ENCODE peak calls at places on chromosomes 16 and 17, in eight cellular contexts. H, U, F, G, S, J, N and O are unnamed samples.

GRCh38 chr16:56669005-56669839 is at the start of gene MT1H:
- DNase-seq in H (no peak), U (no peak), F (no peak), G (no peak), S (peak), J (no peak), N (no peak), O (no peak)

GRCh38 chr17:50109207-50109606 is 14.1 kb downstream of the PDK2 start:
- DNase-seq in H (no peak), U (no peak), F (no peak), G (no peak), S (no peak), J (no peak), N (no peak), O (no peak)

GRCh38 chr16:54140788-54141136 is 145.8 kb downstream of the IRX3 start:
- DNase-seq in H (no peak), U (no peak), F (no peak), G (no peak), S (no peak), J (no peak), N (no peak), O (no peak)

GRCh38 chr16:9259914-9260608 is 168.6 kb downstream of the HAPSTR1 start:
- DNase-seq in H (no peak), U (no peak), F (no peak), G (no peak), S (no peak), J (no peak), N (no peak), O (no peak)

GRCh38 chr17:12637015-12637414 is 28.7 kb upstream of the MYOCD start:
- DNase-seq in H (no peak), U (peak), F (no peak), G (peak), S (peak), J (no peak), N (peak), O (peak)

GRCh38 chr17:19018600-19018950 is 14.0 kb upstream of the FAM83G start:
- DNase-seq in H (no peak), U (no peak), F (no peak), G (no peak), S (no peak), J (no peak), N (no peak), O (no peak)

GRCh38 chr17:49241040-49241439 is 10.5 kb upstream of the PHOSPHO1 start:
- DNase-seq in H (no peak), U (no peak), F (no peak), G (no peak), S (no peak), J (no peak), N (no peak), O (no peak)

GRCh38 chr16:89507834-89508590 is at the start of gene SPG7:
- DNase-seq in H (peak), U (peak), F (peak), G (peak), S (peak), J (peak), N (peak), O (peak)

GRCh38 chr17:48754500-48755261 is 26.1 kb upstream of the HOXB13 start:
- DNase-seq in H (no peak), U (no peak), F (no peak), G (no peak), S (peak), J (peak), N (no peak), O (no peak)

GRCh38 chr17:82257473-82257872 is 16.0 kb downstream of the CSNK1D start:
- DNase-seq in H (no peak), U (peak), F (no peak), G (no peak), S (peak), J (peak), N (peak), O (no peak)

GRCh38 chr17:16912021-16912962 is 59.6 kb downstream of the TNFRSF13B start:
- DNase-seq in H (no peak), U (no peak), F (no peak), G (no peak), S (peak), J (no peak), N (no peak), O (no peak)

GRCh38 chr17:16013943-16014407 is 14.4 kb downstream of the TTC19 start:
- DNase-seq in H (no peak), U (peak), F (no peak), G (peak), S (no peak), J (peak), N (peak), O (peak)

GRCh38 chr17:27588354-27588753 is 42.6 kb upstream of the LGALS9 start:
- DNase-seq in H (no peak), U (no peak), F (no peak), G (no peak), S (peak), J (no peak), N (no peak), O (no peak)

GRCh38 chr17:43660262-43660661 is 1.5 kb downstream of the MEOX1 start:
- DNase-seq in H (no peak), U (no peak), F (no peak), G (no peak), S (no peak), J (no peak), N (no peak), O (no peak)
- H3K4me3 ChIP-seq in H (no peak), U (no peak), F (no peak), G (no peak), S (no peak), J (no peak), N (no peak), O (no peak)

GRCh38 chr16:49510676-49511305 is 137.2 kb downstream of the C16orf78 start:
- DNase-seq in H (no peak), U (no peak), F (no peak), G (no peak), S (no peak), J (no peak), N (no peak), O (no peak)

GRCh38 chr16:49515861-49516260 is 142.3 kb downstream of the C16orf78 start:
- DNase-seq in H (no peak), U (no peak), F (no peak), G (no peak), S (no peak), J (no peak), N (no peak), O (no peak)

GRCh38 chr16:49515016-49515415 is 141.4 kb downstream of the C16orf78 start:
- DNase-seq in H (no peak), U (no peak), F (no peak), G (no peak), S (no peak), J (no peak), N (no peak), O (no peak)

GRCh38 chr16:49514391-49514980 is 140.9 kb downstream of the C16orf78 start:
- DNase-seq in H (no peak), U (no peak), F (no peak), G (no peak), S (no peak), J (peak), N (no peak), O (no peak)

DNA sequence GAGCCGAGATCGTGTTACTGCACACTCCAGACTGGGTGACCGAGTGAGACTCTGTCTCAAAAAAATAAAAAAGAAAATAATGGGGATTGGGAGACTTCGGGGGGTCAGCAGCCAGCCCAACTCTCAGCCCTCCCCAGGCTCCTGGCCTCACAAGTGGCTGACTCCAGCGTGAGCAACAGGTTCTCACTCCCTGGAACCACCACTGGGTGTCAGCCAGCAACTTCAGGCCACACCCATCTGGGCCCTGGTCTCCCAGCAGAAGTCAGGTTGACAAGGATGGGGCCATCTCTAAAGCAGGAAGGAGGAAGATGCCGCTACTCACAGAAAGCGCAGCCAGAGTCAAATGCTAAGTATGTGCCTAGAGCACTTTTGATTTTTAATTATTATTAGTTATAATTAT is 139.4 kb downstream of the C16orf78 start:
- DNase-seq in H (no peak), U (peak), F (no peak), G (peak), S (peak), J (peak), N (no peak), O (no peak)
- TF ChIP-seq CTCF in H (no peak), U (no peak), F (no peak), G (no peak), S (peak), J (peak), N (peak), O (no peak)

GRCh38 chr16:31192856-31193642 is 9.5 kb downstream of the PYCARD start:
- DNase-seq in H (no peak), U (no peak), F (no peak), G (no peak), S (no peak), J (no peak), N (no peak), O (no peak)
- H3K4me3 ChIP-seq in H (no peak), U (no peak), F (no peak), G (no peak), S (no peak), J (no peak), N (no peak), O (no peak)

GRCh38 chr17:64641499-64641898 is 20.6 kb downstream of the SMURF2 start:
- DNase-seq in H (no peak), U (peak), F (no peak), G (peak), S (no peak), J (no peak), N (peak), O (peak)
- TF ChIP-seq CTCF in H (no peak), U (no peak), F (no peak), G (no peak), S (no peak), J (no peak), N (peak), O (no peak)

DNA sequence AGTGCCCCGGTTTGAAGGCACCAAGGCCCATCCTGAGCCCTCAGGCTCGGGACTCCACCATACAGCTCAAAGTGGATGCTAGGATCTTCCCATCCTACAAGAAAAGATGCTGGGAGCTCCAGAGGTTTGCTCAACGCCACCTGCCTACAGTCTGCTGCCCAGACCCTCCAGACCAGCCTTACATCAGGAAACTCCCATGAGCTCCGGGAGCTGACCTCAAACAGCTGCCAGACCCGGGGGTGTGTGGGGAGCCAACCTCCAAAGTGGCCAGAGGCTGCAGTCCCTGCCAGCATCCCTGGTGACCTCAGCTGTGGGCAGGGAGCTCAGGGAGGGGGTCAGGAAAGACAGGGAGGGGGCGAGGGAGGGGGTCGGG is 43.8 kb downstream of the C16orf82 start:
- DNase-seq in H (no peak), U (no peak), F (no peak), G (no peak), S (no peak), J (no peak), N (no peak), O (no peak)
- H3K4me3 ChIP-seq in H (no peak), U (no peak), F (no peak), G (no peak), S (no peak), J (no peak), N (no peak), O (no peak)

GRCh38 chr16:50902457-50902856 is 160.6 kb downstream of the CYLD start:
- DNase-seq in H (no peak), U (no peak), F (no peak), G (no peak), S (no peak), J (no peak), N (no peak), O (no peak)
- TF ChIP-seq CTCF in H (no peak), U (no peak), F (no peak), G (no peak), S (peak), J (peak), N (no peak), O (no peak)